ENCODE peak calls at places on chromosomes 16 and 17, in four cellular contexts. One of them, this sample, is unnamed.

GRCh38 chr16:50068550-50068949 is 2.8 kb downstream of the HEATR3 start:
- DNase-seq in AG09319: no peak
- DNase-seq in Caki2: no peak
- DNase-seq in NCI-H748 treated with DMSO at 0.1 percent for 48 hours: no peak
- DNase-seq in this sample: no peak

GRCh38 chr17:66633322-66633965 is 201.5 kb upstream of the CACNG5 start:
- DNase-seq in AG09319: no peak
- DNase-seq in Caki2: no peak
- DNase-seq in NCI-H748 treated with DMSO at 0.1 percent for 48 hours: no peak
- DNase-seq in this sample: no peak

GRCh38 chr17:41717408-41718286 is 5.5 kb downstream of the GAST start:
- DNase-seq in AG09319: no peak
- DNase-seq in NCI-H748 treated with DMSO at 0.1 percent for 48 hours: no peak
- DNase-seq in Caki2: peak
- DNase-seq in this sample: no peak

GRCh38 chr17:37051839-37052238 is 103.1 kb downstream of the AATF start:
- DNase-seq in AG09319: no peak
- DNase-seq in Caki2: no peak
- DNase-seq in NCI-H748 treated with DMSO at 0.1 percent for 48 hours: no peak
- DNase-seq in this sample: no peak

GRCh38 chr17:51224615-51225262 is 35.1 kb downstream of the MBTD1 start:
- DNase-seq in NCI-H748 treated with DMSO at 0.1 percent for 48 hours: no peak
- DNase-seq in Caki2: no peak
- DNase-seq in AG09319: no peak
- DNase-seq in this sample: no peak

GRCh38 chr16:583470-583814 is 6.4 kb upstream of the RAB40C start:
- DNase-seq in Caki2: no peak
- DNase-seq in AG09319: no peak
- DNase-seq in NCI-H748 treated with DMSO at 0.1 percent for 48 hours: no peak
- DNase-seq in this sample: no peak

GRCh38 chr17:15957206-15957605 is 12.3 kb downstream of the ADORA2B start:
- DNase-seq in NCI-H748 treated with DMSO at 0.1 percent for 48 hours: no peak
- DNase-seq in Caki2: no peak
- DNase-seq in AG09319: no peak
- DNase-seq in this sample: no peak

GRCh38 chr17:10063730-10064221 is 134.6 kb downstream of the GAS7 start:
- DNase-seq in Caki2: no peak
- DNase-seq in NCI-H748 treated with DMSO at 0.1 percent for 48 hours: no peak
- DNase-seq in AG09319: no peak
- DNase-seq in this sample: no peak

GRCh38 chr16:1541293-1542165 is 8.1 kb downstream of the TMEM204 start:
- DNase-seq in AG09319: no peak
- DNase-seq in NCI-H748 treated with DMSO at 0.1 percent for 48 hours: no peak
- DNase-seq in Caki2: no peak
- DNase-seq in this sample: no peak

GRCh38 chr17:60049936-60050335 is 28.8 kb downstream of the HEATR6 start:
- DNase-seq in AG09319: no peak
- DNase-seq in NCI-H748 treated with DMSO at 0.1 percent for 48 hours: no peak
- DNase-seq in Caki2: no peak
- DNase-seq in this sample: no peak

GRCh38 chr16:75282811-75283281 is 31.4 kb upstream of the BCAR1 start:
- DNase-seq in AG09319: no peak
- DNase-seq in NCI-H748 treated with DMSO at 0.1 percent for 48 hours: no peak
- DNase-seq in Caki2: no peak
- DNase-seq in this sample: no peak

GRCh38 chr17:27206447-27206846 is 87.5 kb upstream of the WSB1 start:
- DNase-seq in NCI-H748 treated with DMSO at 0.1 percent for 48 hours: no peak
- DNase-seq in AG09319: no peak
- DNase-seq in Caki2: no peak
- DNase-seq in this sample: no peak

GRCh38 chr17:61353615-61354014 is 46.0 kb upstream of the TBX2 start:
- DNase-seq in NCI-H748 treated with DMSO at 0.1 percent for 48 hours: no peak
- DNase-seq in Caki2: no peak
- DNase-seq in AG09319: no peak
- DNase-seq in this sample: no peak

GRCh38 chr16:50742521-50743150 is 750 bp downstream of the CYLD start:
- DNase-seq in Caki2: no peak
- DNase-seq in AG09319: no peak
- DNase-seq in NCI-H748 treated with DMSO at 0.1 percent for 48 hours: no peak
- DNase-seq in this sample: peak

GRCh38 chr16:19578378-19578851 is 22.9 kb downstream of the VPS35L start:
- DNase-seq in Caki2: no peak
- DNase-seq in AG09319: no peak
- DNase-seq in NCI-H748 treated with DMSO at 0.1 percent for 48 hours: no peak
- DNase-seq in this sample: no peak

GRCh38 chr16:2952679-2953078 is 11.4 kb upstream of the KREMEN2 start:
- DNase-seq in Caki2: no peak
- DNase-seq in AG09319: no peak
- DNase-seq in NCI-H748 treated with DMSO at 0.1 percent for 48 hours: peak
- DNase-seq in this sample: peak

GRCh38 chr16:80739523-80739922 is 64.9 kb downstream of the CDYL2 start:
- DNase-seq in Caki2: no peak
- DNase-seq in NCI-H748 treated with DMSO at 0.1 percent for 48 hours: no peak
- DNase-seq in AG09319: no peak
- DNase-seq in this sample: no peak

GRCh38 chr16:87180069-87180468 is 137.1 kb downstream of the C16orf95 start:
- DNase-seq in AG09319: no peak
- DNase-seq in NCI-H748 treated with DMSO at 0.1 percent for 48 hours: no peak
- DNase-seq in Caki2: no peak
- DNase-seq in this sample: no peak

GRCh38 chr16:3022697-3023414 is 886 bp downstream of the HCFC1R1 start:
- DNase-seq in AG09319: no peak
- DNase-seq in Caki2: no peak
- DNase-seq in NCI-H748 treated with DMSO at 0.1 percent for 48 hours: no peak
- DNase-seq in this sample: no peak

GRCh38 chr17:80270836-80271235 is 10.2 kb downstream of the RNF213 start:
- DNase-seq in Caki2: peak
- DNase-seq in AG09319: no peak
- DNase-seq in NCI-H748 treated with DMSO at 0.1 percent for 48 hours: no peak
- DNase-seq in this sample: no peak

GRCh38 chr17:79950306-79950705 is 85.4 kb downstream of the TBC1D16 start:
- DNase-seq in AG09319: no peak
- DNase-seq in NCI-H748 treated with DMSO at 0.1 percent for 48 hours: no peak
- DNase-seq in Caki2: no peak
- DNase-seq in this sample: no peak

GRCh38 chr16:30948087-30948955 is 547 bp upstream of the ORAI3 start:
- DNase-seq in AG09319: peak
- DNase-seq in NCI-H748 treated with DMSO at 0.1 percent for 48 hours: peak
- DNase-seq in Caki2: peak
- DNase-seq in this sample: peak

This sample was measured in COR-L47.